ENCODE peak calls at places on chromosomes 2 and 18, in six cellular contexts. One of them, this sample, is unnamed.

GRCh38 chr18:52541056-52541455 is 201.1 kb downstream of the DCC start:
- DNase-seq in heart left ventricle: no peak
- DNase-seq in IMR-90: no peak
- DNase-seq in esophagus squamous epithelium: no peak
- DNase-seq in right lobe of liver: no peak
- DNase-seq in NB4: no peak
- DNase-seq in this sample: no peak

GRCh38 chr2:33086400-33087015 is 139.8 kb downstream of the LTBP1 start:
- DNase-seq in heart left ventricle: peak
- DNase-seq in IMR-90: peak
- DNase-seq in esophagus squamous epithelium: no peak
- DNase-seq in right lobe of liver: peak
- DNase-seq in NB4: peak
- DNase-seq in this sample: no peak

GRCh38 chr2:229235136-229235914 is 35.8 kb downstream of the PID1 start:
- DNase-seq in heart left ventricle: no peak
- DNase-seq in IMR-90: peak
- DNase-seq in esophagus squamous epithelium: no peak
- DNase-seq in right lobe of liver: no peak
- DNase-seq in NB4: no peak
- DNase-seq in this sample: no peak

GRCh38 chr2:105410554-105410953 is 11.7 kb upstream of the FHL2 start:
- DNase-seq in heart left ventricle: no peak
- DNase-seq in IMR-90: peak
- DNase-seq in esophagus squamous epithelium: no peak
- DNase-seq in right lobe of liver: no peak
- DNase-seq in NB4: no peak
- DNase-seq in this sample: no peak

GRCh38 chr2:172489682-172490081 is 62.3 kb downstream of the ITGA6 start:
- DNase-seq in heart left ventricle: no peak
- DNase-seq in IMR-90: peak
- DNase-seq in esophagus squamous epithelium: no peak
- DNase-seq in right lobe of liver: no peak
- DNase-seq in NB4: peak
- DNase-seq in this sample: no peak

GRCh38 chr2:143686585-143687164 is 557.5 kb downstream of the ARHGAP15 start:
- DNase-seq in heart left ventricle: no peak
- DNase-seq in IMR-90: peak
- DNase-seq in esophagus squamous epithelium: no peak
- DNase-seq in right lobe of liver: no peak
- DNase-seq in NB4: peak
- DNase-seq in this sample: no peak

GRCh38 chr18:9705183-9705864 is 2.8 kb upstream of the RAB31 start:
- DNase-seq in heart left ventricle: no peak
- DNase-seq in IMR-90: peak
- DNase-seq in esophagus squamous epithelium: no peak
- DNase-seq in right lobe of liver: no peak
- DNase-seq in NB4: peak
- DNase-seq in this sample: no peak

GRCh38 chr2:212177724-212178123 is 360.9 kb downstream of the ERBB4 start:
- DNase-seq in heart left ventricle: no peak
- DNase-seq in IMR-90: peak
- DNase-seq in esophagus squamous epithelium: no peak
- DNase-seq in right lobe of liver: no peak
- DNase-seq in NB4: peak
- DNase-seq in this sample: no peak

GRCh38 chr2:39736593-39736992 is 42.5 kb downstream of the THUMPD2 start:
- DNase-seq in heart left ventricle: no peak
- DNase-seq in IMR-90: peak
- DNase-seq in esophagus squamous epithelium: no peak
- DNase-seq in right lobe of liver: no peak
- DNase-seq in NB4: no peak
- DNase-seq in this sample: no peak

GRCh38 chr18:34661464-34662087 is 48.5 kb upstream of the DTNA start:
- DNase-seq in heart left ventricle: no peak
- DNase-seq in IMR-90: peak
- DNase-seq in esophagus squamous epithelium: no peak
- DNase-seq in right lobe of liver: no peak
- DNase-seq in NB4: peak
- DNase-seq in this sample: no peak

GRCh38 chr2:121071058-121071504 is 213.9 kb downstream of the TFCP2L1 start:
- DNase-seq in heart left ventricle: peak
- DNase-seq in IMR-90: peak
- DNase-seq in esophagus squamous epithelium: no peak
- DNase-seq in right lobe of liver: peak
- DNase-seq in NB4: peak
- DNase-seq in this sample: peak

GRCh38 chr2:41572154-41572553 is 475.7 kb upstream of the PKDCC start:
- DNase-seq in heart left ventricle: peak
- DNase-seq in IMR-90: no peak
- DNase-seq in esophagus squamous epithelium: no peak
- DNase-seq in right lobe of liver: no peak
- DNase-seq in NB4: no peak
- DNase-seq in this sample: no peak

GRCh38 chr18:67302043-67302442 is 214.5 kb downstream of the DSEL start:
- DNase-seq in heart left ventricle: no peak
- DNase-seq in IMR-90: peak
- DNase-seq in esophagus squamous epithelium: no peak
- DNase-seq in right lobe of liver: no peak
- DNase-seq in NB4: no peak
- DNase-seq in this sample: no peak

GRCh38 chr2:157158111-157158510 is 99.4 kb upstream of the GALNT5 start:
- DNase-seq in heart left ventricle: no peak
- DNase-seq in IMR-90: peak
- DNase-seq in esophagus squamous epithelium: no peak
- DNase-seq in right lobe of liver: no peak
- DNase-seq in NB4: no peak
- DNase-seq in this sample: no peak

GRCh38 chr2:33073018-33073417 is 126.3 kb downstream of the LTBP1 start:
- DNase-seq in heart left ventricle: no peak
- DNase-seq in IMR-90: peak
- DNase-seq in esophagus squamous epithelium: no peak
- DNase-seq in right lobe of liver: no peak
- DNase-seq in NB4: no peak
- DNase-seq in this sample: no peak

GRCh38 chr2:4516362-4516761 is 813.0 kb downstream of the DCDC2C start:
- DNase-seq in heart left ventricle: no peak
- DNase-seq in IMR-90: no peak
- DNase-seq in esophagus squamous epithelium: no peak
- DNase-seq in right lobe of liver: no peak
- DNase-seq in NB4: no peak
- DNase-seq in this sample: no peak

GRCh38 chr2:60527762-60528161 is 25.7 kb downstream of the BCL11A start:
- DNase-seq in heart left ventricle: no peak
- DNase-seq in IMR-90: no peak
- DNase-seq in esophagus squamous epithelium: no peak
- DNase-seq in right lobe of liver: no peak
- DNase-seq in NB4: peak
- DNase-seq in this sample: no peak

GRCh38 chr2:104562537-104562936 is 291.4 kb upstream of the POU3F3 start:
- DNase-seq in heart left ventricle: no peak
- DNase-seq in IMR-90: no peak
- DNase-seq in esophagus squamous epithelium: no peak
- DNase-seq in right lobe of liver: no peak
- DNase-seq in NB4: no peak
- DNase-seq in this sample: no peak

GRCh38 chr2:104444840-104445239 is 409.1 kb upstream of the POU3F3 start:
- DNase-seq in heart left ventricle: no peak
- DNase-seq in IMR-90: no peak
- DNase-seq in esophagus squamous epithelium: no peak
- DNase-seq in right lobe of liver: no peak
- DNase-seq in NB4: no peak
- DNase-seq in this sample: no peak

GRCh38 chr2:228658998-228659397 is 477.5 kb upstream of the SPHKAP start:
- DNase-seq in heart left ventricle: no peak
- DNase-seq in IMR-90: peak
- DNase-seq in esophagus squamous epithelium: no peak
- DNase-seq in right lobe of liver: no peak
- DNase-seq in NB4: no peak
- DNase-seq in this sample: no peak

GRCh38 chr18:59268722-59269562 is 4.3 kb downstream of the RAX start:
- DNase-seq in heart left ventricle: no peak
- DNase-seq in IMR-90: no peak
- DNase-seq in esophagus squamous epithelium: no peak
- DNase-seq in right lobe of liver: peak
- DNase-seq in NB4: peak
- DNase-seq in this sample: no peak

GRCh38 chr2:67130526-67131309 is 266.4 kb upstream of the ETAA1 start:
- DNase-seq in heart left ventricle: no peak
- DNase-seq in IMR-90: peak
- DNase-seq in esophagus squamous epithelium: no peak
- DNase-seq in right lobe of liver: no peak
- DNase-seq in NB4: no peak
- DNase-seq in this sample: no peak

GRCh38 chr2:229489016-229489415 is 217.9 kb upstream of the PID1 start:
- DNase-seq in heart left ventricle: no peak
- DNase-seq in IMR-90: peak
- DNase-seq in esophagus squamous epithelium: no peak
- DNase-seq in right lobe of liver: no peak
- DNase-seq in NB4: peak
- DNase-seq in this sample: peak

GRCh38 chr2:232419245-232420072 is 12.8 kb downstream of the ALPG start:
- DNase-seq in heart left ventricle: no peak
- DNase-seq in IMR-90: no peak
- DNase-seq in esophagus squamous epithelium: no peak
- DNase-seq in right lobe of liver: no peak
- DNase-seq in NB4: no peak
- DNase-seq in this sample: no peak

GRCh38 chr18:70289351-70290330 is 796 bp downstream of the SOCS6 start:
- DNase-seq in heart left ventricle: peak
- DNase-seq in IMR-90: peak
- DNase-seq in esophagus squamous epithelium: no peak
- DNase-seq in right lobe of liver: peak
- DNase-seq in NB4: peak
- DNase-seq in this sample: no peak

GRCh38 chr2:8631465-8632005 is 50.3 kb upstream of the ID2 start:
- DNase-seq in heart left ventricle: no peak
- DNase-seq in IMR-90: no peak
- DNase-seq in esophagus squamous epithelium: no peak
- DNase-seq in right lobe of liver: no peak
- DNase-seq in NB4: no peak
- DNase-seq in this sample: no peak

GRCh38 chr2:182361477-182361876 is 65.4 kb downstream of the PDE1A start:
- DNase-seq in heart left ventricle: no peak
- DNase-seq in IMR-90: no peak
- DNase-seq in esophagus squamous epithelium: no peak
- DNase-seq in right lobe of liver: no peak
- DNase-seq in NB4: no peak
- DNase-seq in this sample: no peak
- H3K4me3 ChIP-seq in heart left ventricle: no peak
- H3K4me3 ChIP-seq in IMR-90: no peak
- H3K4me3 ChIP-seq in esophagus squamous epithelium: no peak
- H3K4me3 ChIP-seq in right lobe of liver: no peak
- H3K4me3 ChIP-seq in NB4: no peak
- H3K4me3 ChIP-seq in this sample: no peak

GRCh38 chr2:27324720-27325119 is 1.8 kb upstream of the MPV17 start:
- DNase-seq in heart left ventricle: no peak
- DNase-seq in IMR-90: no peak
- DNase-seq in esophagus squamous epithelium: no peak
- DNase-seq in right lobe of liver: no peak
- DNase-seq in NB4: peak
- DNase-seq in this sample: no peak

GRCh38 chr2:27320958-27321543 is 1.8 kb downstream of the MPV17 start:
- DNase-seq in heart left ventricle: peak
- DNase-seq in IMR-90: peak
- DNase-seq in esophagus squamous epithelium: no peak
- DNase-seq in right lobe of liver: peak
- DNase-seq in NB4: peak
- DNase-seq in this sample: peak

GRCh38 chr2:27322301-27322765 is 564 bp downstream of the MPV17 start:
- DNase-seq in heart left ventricle: no peak
- DNase-seq in IMR-90: peak
- DNase-seq in esophagus squamous epithelium: no peak
- DNase-seq in right lobe of liver: peak
- DNase-seq in NB4: peak
- DNase-seq in this sample: peak

GRCh38 chr2:27323592-27324285 is 842 bp upstream of the MPV17 start:
- DNase-seq in heart left ventricle: no peak
- DNase-seq in IMR-90: no peak
- DNase-seq in esophagus squamous epithelium: no peak
- DNase-seq in right lobe of liver: no peak
- DNase-seq in NB4: no peak
- DNase-seq in this sample: no peak

GRCh38 chr2:27322766-27323591 is at the start of gene MPV17:
- DNase-seq in heart left ventricle: peak
- DNase-seq in IMR-90: peak
- DNase-seq in esophagus squamous epithelium: peak
- DNase-seq in right lobe of liver: peak
- DNase-seq in NB4: peak
- DNase-seq in this sample: peak
- TF ChIP-seq POLR2A in heart left ventricle: peak
- TF ChIP-seq POLR2A in IMR-90: peak
- TF ChIP-seq POLR2A in esophagus squamous epithelium: peak
- TF ChIP-seq POLR2A in right lobe of liver: peak
- TF ChIP-seq POLR2A in NB4: peak
- TF ChIP-seq POLR2A in this sample: peak

GRCh38 chr2:218570850-218571249 is 2.2 kb downstream of the CNOT9 start:
- DNase-seq in heart left ventricle: no peak
- DNase-seq in IMR-90: peak
- DNase-seq in esophagus squamous epithelium: no peak
- DNase-seq in right lobe of liver: no peak
- DNase-seq in NB4: no peak
- DNase-seq in this sample: no peak
- H3K4me3 ChIP-seq in heart left ventricle: peak
- H3K4me3 ChIP-seq in IMR-90: peak
- H3K4me3 ChIP-seq in esophagus squamous epithelium: no peak
- H3K4me3 ChIP-seq in right lobe of liver: no peak
- H3K4me3 ChIP-seq in NB4: peak
- H3K4me3 ChIP-seq in this sample: no peak

DNA sequence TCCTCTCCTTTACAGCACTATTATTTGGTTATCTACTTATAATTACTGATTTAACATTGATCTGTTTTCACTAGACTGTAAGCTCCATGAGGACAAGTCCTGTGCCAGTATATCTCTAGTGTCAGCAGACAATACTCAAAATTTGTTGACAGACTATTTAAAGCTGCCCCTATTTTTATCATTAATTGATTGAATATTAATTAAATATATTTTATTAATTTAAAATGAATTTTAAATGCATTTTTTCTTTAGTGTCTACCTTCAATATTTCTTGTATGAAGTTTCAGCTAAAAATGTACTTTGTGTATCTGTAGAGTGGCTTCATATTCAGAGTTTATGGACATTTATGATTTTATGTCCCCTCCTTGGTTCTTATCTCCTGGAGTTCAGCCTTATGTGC is 26.4 kb upstream of the FHOD3 start:
- DNase-seq in heart left ventricle: no peak
- DNase-seq in IMR-90: no peak
- DNase-seq in esophagus squamous epithelium: no peak
- DNase-seq in right lobe of liver: no peak
- DNase-seq in NB4: no peak
- DNase-seq in this sample: no peak
- TF ChIP-seq POLR2A in heart left ventricle: no peak
- TF ChIP-seq POLR2A in IMR-90: no peak
- TF ChIP-seq POLR2A in esophagus squamous epithelium: no peak
- TF ChIP-seq POLR2A in right lobe of liver: no peak
- TF ChIP-seq POLR2A in NB4: no peak
- TF ChIP-seq POLR2A in this sample: no peak